ENCODE peak calls at places on chromosomes 5 and 9, in five cellular contexts. U, G, V, J and F are unnamed samples.

GRCh38 chr5:1510631-1511030 is 13.1 kb downstream of the LPCAT1 start:
- DNase-seq in G (peak), J (peak), U (peak), V (no peak), F (peak)

GRCh38 chr9:84789463-84789830 is 119.9 kb downstream of the NTRK2 start:
- DNase-seq in G (no peak), J (no peak), U (no peak), V (no peak), F (no peak)

GRCh38 chr9:4550777-4551476 is 60.7 kb downstream of the SLC1A1 start:
- DNase-seq in V (no peak), G (no peak), U (no peak), J (no peak), F (no peak)

GRCh38 chr5:135824541-135825041 is 9.9 kb upstream of the SLC25A48 start:
- DNase-seq in G (no peak), V (no peak), U (no peak), J (no peak), F (no peak)

GRCh38 chr9:111533099-111533785 is 8.3 kb downstream of the ZNF483 start:
- DNase-seq in G (no peak), U (no peak), V (no peak), J (no peak), F (no peak)

GRCh38 chr5:73189816-73190451 is 16.9 kb downstream of the TMEM174 start:
- DNase-seq in V (no peak), U (no peak), J (peak), G (no peak), F (no peak)

GRCh38 chr5:73299017-73299630 is 126.1 kb downstream of the TMEM174 start:
- DNase-seq in G (no peak), J (no peak), V (no peak), U (peak), F (no peak)

GRCh38 chr9:27247756-27248155 is 49.2 kb downstream of the EQTN start:
- DNase-seq in J (peak), U (peak), G (no peak), V (peak), F (no peak)

GRCh38 chr9:121887553-121888437 is 205.3 kb downstream of the TTLL11 start:
- DNase-seq in J (no peak), G (no peak), V (no peak), U (no peak), F (no peak)

GRCh38 chr5:43041669-43042175 is 1.6 kb upstream of the ANXA2R start:
- DNase-seq in U (peak), J (peak), G (no peak), V (peak), F (no peak)

GRCh38 chr5:43040287-43041098 is at the start of gene ANXA2R:
- DNase-seq in U (peak), V (peak), J (peak), G (peak), F (peak)

GRCh38 chr5:43042176-43042625 is 2.1 kb upstream of the ANXA2R start:
- DNase-seq in J (peak), U (peak), V (peak), G (peak), F (peak)

GRCh38 chr5:43039468-43040286 is 442 bp downstream of the ANXA2R start:
- DNase-seq in U (peak), G (peak), V (peak), J (peak), F (peak)

DNA sequence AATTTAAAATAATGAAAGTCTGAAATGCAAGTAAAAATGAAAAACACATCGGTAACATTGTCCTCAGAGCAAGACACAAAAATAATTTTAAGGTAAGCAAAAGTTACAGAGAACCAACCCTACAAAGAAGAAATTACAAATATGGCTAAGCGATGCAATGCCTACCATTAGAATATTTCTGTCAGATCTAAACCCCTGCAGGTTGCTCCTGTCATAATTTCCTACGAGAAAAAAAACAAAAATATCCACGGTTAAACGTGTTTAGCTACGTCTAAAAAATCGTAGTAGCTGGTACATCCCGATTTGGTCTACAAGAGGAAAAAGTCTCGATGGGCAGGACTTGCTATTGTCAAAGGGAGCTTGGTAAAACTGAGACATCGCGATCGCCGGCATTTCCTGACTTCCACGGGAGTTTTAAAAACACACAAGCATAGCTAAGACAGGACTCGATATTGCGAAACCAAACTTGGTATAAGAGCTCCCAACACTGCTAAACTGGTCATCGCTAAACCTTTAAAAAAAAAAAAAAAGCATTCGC is 1.1 kb upstream of the ANXA2R start:
- DNase-seq in J (peak), V (peak), U (peak), G (peak), F (peak)
- H3K4me3 ChIP-seq in J (no peak), V (peak), U (peak), G (peak), F (peak)

DNA sequence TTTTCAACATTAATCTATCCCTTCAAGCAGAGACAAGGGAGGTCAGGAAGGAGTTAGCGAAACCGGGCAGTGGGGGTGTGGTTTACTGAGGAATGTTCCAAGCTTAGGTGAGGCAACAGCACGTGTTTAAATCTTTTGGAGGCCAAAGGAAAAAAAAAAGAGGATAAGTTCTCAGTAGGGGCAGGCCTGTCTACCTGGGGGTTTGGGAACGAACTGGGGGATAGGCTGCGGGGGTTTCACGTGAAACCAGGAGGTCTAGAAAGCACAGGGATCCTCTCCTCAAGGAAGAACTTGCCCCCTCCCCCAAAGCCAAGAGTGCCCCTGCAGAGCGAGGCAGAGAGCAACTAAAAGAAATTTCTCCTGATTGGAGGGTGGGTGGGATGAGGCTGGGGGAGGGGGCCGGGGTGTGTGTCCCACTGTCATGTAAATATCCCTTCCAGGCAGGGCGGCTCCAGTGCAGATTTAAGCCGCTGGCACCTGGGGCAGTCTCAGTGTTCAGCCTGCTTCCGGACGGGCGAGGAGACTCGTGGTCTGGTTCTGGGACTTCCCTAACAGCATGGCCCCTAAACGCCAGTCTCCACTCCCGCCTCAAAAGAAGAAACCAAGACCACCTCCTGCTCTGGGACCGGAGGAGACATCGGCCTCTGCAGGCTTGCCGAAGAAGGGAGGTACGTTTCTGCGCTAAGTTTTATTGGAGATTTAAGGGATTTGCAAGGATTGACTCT is 5.5 kb upstream of the SET start:
- DNase-seq in G (no peak), U (peak), J (peak), V (peak), F (peak)
- H3K4me3 ChIP-seq in G (peak), U (peak), J (no peak), V (peak), F (peak)

GRCh38 chr5:45695011-45695667 is 1.0 kb downstream of the HCN1 start:
- DNase-seq in U (peak), G (peak), J (no peak), V (no peak), F (no peak)
- H3K4me3 ChIP-seq in U (no peak), G (no peak), J (no peak), V (peak), F (peak)

GRCh38 chr9:134295101-134295745 is 31.0 kb upstream of the RXRA start:
- DNase-seq in U (peak), J (no peak), G (no peak), V (peak), F (peak)

GRCh38 chr9:134295746-134296250 is 30.5 kb upstream of the RXRA start:
- DNase-seq in U (peak), G (no peak), J (no peak), V (peak), F (peak)

GRCh38 chr9:134293576-134294227 is 32.6 kb upstream of the RXRA start:
- DNase-seq in V (peak), G (no peak), U (peak), J (no peak), F (peak)

GRCh38 chr9:134293031-134293521 is 33.2 kb upstream of the RXRA start:
- DNase-seq in G (no peak), J (no peak), V (peak), U (peak), F (no peak)

GRCh38 chr9:134294228-134295071 is 31.8 kb upstream of the RXRA start:
- DNase-seq in U (peak), V (peak), J (no peak), G (no peak), F (peak)
- H3K4me3 ChIP-seq in U (no peak), V (peak), J (no peak), G (no peak), F (peak)

GRCh38 chr5:141051526-141051876 is 327 bp downstream of the PCDHB1 start:
- DNase-seq in J (no peak), G (no peak), U (no peak), V (no peak), F (no peak)

DNA sequence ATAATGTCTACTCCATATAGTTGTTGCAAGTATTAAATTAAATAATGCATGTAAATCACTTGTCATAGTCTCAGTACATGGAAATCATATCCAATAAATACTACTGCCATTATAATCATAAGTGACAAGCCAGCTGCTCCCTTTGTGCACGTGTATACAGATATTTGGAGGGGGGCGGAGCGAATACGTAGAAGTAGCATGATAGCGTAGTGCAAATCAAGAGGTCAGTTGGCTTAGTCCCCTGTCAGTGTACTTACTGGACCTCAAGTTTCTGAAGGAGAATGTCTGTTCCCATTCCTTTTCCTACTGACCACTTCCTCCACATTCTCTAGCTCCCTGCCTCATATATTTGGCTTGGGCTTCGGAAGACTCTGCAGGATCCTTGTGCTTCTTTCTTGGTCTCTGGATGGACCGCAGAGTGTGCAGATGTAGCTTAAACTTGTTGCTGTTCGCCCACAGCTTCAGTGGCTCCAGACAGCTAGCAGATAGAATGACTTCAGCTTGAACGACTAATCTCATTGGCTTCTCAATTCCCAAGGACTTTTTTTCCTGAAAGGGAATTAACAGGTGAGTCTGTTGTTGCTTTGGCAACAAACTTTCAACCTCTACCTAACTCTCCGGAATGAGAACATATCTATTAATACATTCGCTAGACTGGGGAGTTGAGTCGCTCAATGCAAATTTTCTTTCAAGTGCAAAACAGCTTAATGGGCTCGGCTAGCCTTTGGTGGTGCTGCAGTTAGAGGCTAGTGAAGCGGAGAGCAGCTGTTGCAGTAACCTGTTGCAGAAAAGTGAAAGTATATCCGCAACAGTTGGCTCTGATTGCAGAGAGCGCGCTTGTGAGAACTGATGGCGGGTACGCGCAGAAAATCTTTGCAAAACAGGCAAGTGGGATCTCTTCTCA is at the start of gene PCDHB1:
- DNase-seq in V (no peak), G (no peak), U (no peak), J (no peak), F (no peak)
- H3K4me3 ChIP-seq in V (peak), G (no peak), U (no peak), J (peak), F (peak)

DNA sequence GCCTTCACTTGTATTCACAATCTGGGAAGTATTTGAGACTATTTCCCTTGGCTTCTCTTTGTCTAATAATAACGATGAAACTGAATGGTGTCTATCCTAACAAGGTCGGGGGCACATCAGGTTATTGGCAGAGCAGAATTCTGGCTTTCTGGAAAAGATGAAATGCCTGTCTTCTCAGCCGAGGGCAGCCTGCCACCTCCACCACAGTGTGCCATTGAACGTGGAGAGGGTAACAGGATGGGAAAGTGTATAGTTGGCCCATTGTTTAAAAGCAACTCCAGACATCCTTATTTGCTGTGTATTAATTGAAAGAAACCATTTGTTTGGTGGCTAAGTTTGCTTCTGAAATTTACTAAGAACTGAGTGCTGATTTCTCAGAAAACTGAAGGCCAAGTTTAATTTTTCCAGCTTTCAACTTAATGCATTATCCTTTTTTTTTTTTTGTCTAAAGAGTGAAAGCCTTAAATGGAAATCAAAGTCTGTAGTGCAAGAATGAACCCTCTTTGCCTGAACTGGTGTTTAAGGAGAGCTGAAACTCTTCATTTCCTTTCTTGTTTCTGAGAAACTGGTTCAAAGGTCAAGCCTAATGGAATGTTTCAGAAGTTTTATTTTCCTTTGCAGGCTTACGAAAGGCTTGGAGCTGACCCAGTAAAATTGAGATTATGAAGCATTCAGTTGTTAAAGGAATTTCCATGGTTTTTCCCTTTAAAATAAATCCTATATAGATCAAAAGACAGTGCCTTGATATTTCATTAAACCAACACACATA is 563.7 kb upstream of the DAP start:
- DNase-seq in J (no peak), G (no peak), V (no peak), U (no peak), F (no peak)
- H3K4me3 ChIP-seq in J (no peak), G (no peak), V (no peak), U (no peak), F (no peak)

GRCh38 chr9:124934290-124934689 is 6.6 kb downstream of the GOLGA1 start:
- DNase-seq in U (no peak), J (no peak), V (no peak), G (no peak), F (no peak)
- H3K4me3 ChIP-seq in U (no peak), J (no peak), V (no peak), G (no peak), F (no peak)

GRCh38 chr9:93959739-93960154 is 4.6 kb upstream of the BARX1 start:
- DNase-seq in U (no peak), G (no peak), V (no peak), J (no peak), F (no peak)
- H3K4me3 ChIP-seq in U (no peak), G (no peak), V (no peak), J (no peak), F (peak)